ENCODE peak calls at places on chromosomes 16 and 17, in seven cellular contexts. X is GM12878, A is stomach, U is esophagus muscularis mucosa, E is sigmoid colon, G is upper lobe of left lung, H is HepG2. V is an unnamed sample.

GRCh38 chr16:566475-567361 is at the start of gene NHLRC4:
- DNase-seq in A (peak; percentile 69), G (peak; percentile 51), X (no peak), H (peak; percentile 50), U (peak; percentile 93), E (peak; percentile 90), V (peak; percentile 78)

GRCh38 chr17:81691196-81691595 is 7.4 kb downstream of the HGS start:
- DNase-seq in A (no peak), U (no peak), H (no peak), X (no peak), E (no peak), G (no peak), V (no peak)

GRCh38 chr17:51527230-51527982 is 267.1 kb downstream of the UTP18 start:
- DNase-seq in G (peak; percentile 54), X (no peak), U (no peak), E (no peak), A (no peak), H (no peak), V (no peak)

GRCh38 chr16:78443780-78444422 is 344.4 kb downstream of the WWOX start:
- DNase-seq in U (peak; percentile 45), G (no peak), H (no peak), X (no peak), E (no peak), A (no peak), V (no peak)

GRCh38 chr17:49061524-49061943 is 64.3 kb downstream of the IGF2BP1 start:
- DNase-seq in X (no peak), H (no peak), E (no peak), A (no peak), G (no peak), U (no peak), V (no peak)

GRCh38 chr16:70687671-70688265 is 1.9 kb upstream of the MTSS2 start:
- DNase-seq in H (no peak), A (no peak), G (no peak), E (no peak), X (no peak), U (no peak), V (no peak)

GRCh38 chr17:81285179-81285878 is 9.8 kb downstream of the SLC38A10 start:
- DNase-seq in E (peak; percentile 88), X (no peak), A (peak; percentile 56), U (peak; percentile 94), G (peak; percentile 85), H (no peak), V (peak; percentile 58)

GRCh38 chr16:85635545-85636140 is 22.5 kb downstream of the GSE1 start:
- DNase-seq in G (no peak), E (no peak), H (no peak), X (no peak), U (no peak), A (peak; percentile 58), V (no peak)

GRCh38 chr16:54140788-54141136 is 145.8 kb downstream of the IRX3 start:
- DNase-seq in A (no peak), H (no peak), E (no peak), U (no peak), G (no peak), X (no peak), V (no peak)

GRCh38 chr17:12097326-12097725 is 76.6 kb downstream of the MAP2K4 start:
- DNase-seq in G (no peak), A (no peak), U (no peak), X (no peak), E (no peak), H (no peak), V (no peak)

GRCh38 chr16:79728048-79728922 is 127.7 kb upstream of the MAF start:
- DNase-seq in U (no peak), E (no peak), A (no peak), G (no peak), H (no peak), X (no peak), V (no peak)

GRCh38 chr16:86020971-86021370 is 122.0 kb downstream of the IRF8 start:
- DNase-seq in U (no peak), G (peak; percentile 17), A (no peak), H (no peak), E (peak; percentile 62), X (no peak), V (no peak)

GRCh38 chr17:50640701-50641338 is 6.1 kb downstream of the ABCC3 start:
- DNase-seq in U (no peak), A (no peak), G (peak; percentile 67), X (no peak), E (peak; percentile 75), H (peak; percentile 79), V (no peak)

GRCh38 chr17:63649813-63650212 is 27.6 kb downstream of the MAP3K3 start:
- DNase-seq in X (no peak), U (no peak), A (no peak), H (no peak), G (peak; percentile 55), E (no peak), V (no peak)

GRCh38 chr16:2829501-2830354 is at the start of gene ZG16B:
- DNase-seq in G (no peak), A (peak; percentile 77), E (no peak), X (no peak), H (peak; percentile 51), U (no peak), V (peak; percentile 65)

GRCh38 chr17:39635614-39636176 is 1.2 kb upstream of the STARD3 start:
- DNase-seq in A (no peak), E (no peak), G (no peak), X (no peak), H (no peak), U (no peak), V (no peak)
- TF ChIP-seq EP300 in A (no peak), E (no peak), G (no peak), X (no peak), H (no peak), U (no peak), V (no peak)

GRCh38 chr16:81275795-81276194 is 37.3 kb downstream of the BCO1 start:
- DNase-seq in X (no peak), H (no peak), U (no peak), E (no peak), A (peak; percentile 68), G (no peak), V (peak; percentile 90)
- TF ChIP-seq POLR2AphosphoS5 in X (no peak), H (no peak), U (no peak), E (no peak), A (peak; percentile 56), G (no peak), V (peak; percentile 82)

DNA sequence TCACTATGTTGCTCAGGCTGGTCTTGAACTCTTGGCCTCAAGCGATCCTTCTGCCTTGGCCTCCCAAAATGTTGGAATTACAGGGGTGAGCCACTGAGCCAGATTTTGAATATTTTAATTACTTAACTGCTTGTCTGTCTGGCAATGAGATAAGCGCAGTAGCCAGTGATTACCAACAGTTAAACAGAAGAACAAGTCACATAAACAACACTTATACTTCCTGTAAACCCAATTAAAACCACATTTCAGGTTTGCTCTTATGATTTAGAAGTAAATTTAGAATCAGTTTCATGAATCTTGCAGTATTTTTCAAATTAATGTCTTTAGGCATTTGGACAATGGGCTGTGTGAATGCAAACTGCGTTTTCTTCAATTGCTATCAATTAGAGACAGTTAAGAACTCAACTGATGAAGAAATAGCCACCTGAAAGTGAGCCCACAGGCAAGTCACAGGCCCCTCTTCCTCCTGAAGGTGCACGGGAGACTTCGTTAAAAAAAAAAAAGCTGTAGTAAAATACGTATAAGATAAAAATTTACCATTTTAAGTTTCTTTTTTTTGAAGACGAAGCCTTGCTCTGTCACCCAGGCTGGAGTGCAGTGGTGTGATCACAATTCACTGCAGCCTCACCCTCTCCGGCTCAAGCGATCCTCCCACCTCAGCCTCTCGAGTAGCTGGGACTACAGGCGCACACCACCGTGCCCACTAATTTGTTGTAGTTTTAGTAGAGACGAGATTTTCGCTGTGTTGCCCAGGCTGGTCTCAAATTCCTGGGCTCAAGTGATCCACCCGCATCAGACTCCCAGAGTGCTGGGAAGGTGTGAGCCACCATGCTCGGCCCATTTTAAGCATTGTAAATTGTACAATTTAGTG is 73.0 kb downstream of the PITPNC1 start:
- DNase-seq in H (no peak), A (no peak), U (no peak), E (no peak), X (no peak), G (no peak), V (no peak)
- H3K4me3 ChIP-seq in H (no peak overlapping the region), A (no peak overlapping the region), U (no peak overlapping the region), E (no peak overlapping the region), X (no peak overlapping the region), G (no peak overlapping the region), V (no peak overlapping the region)

GRCh38 chr17:19646788-19647696 is 1.5 kb upstream of the ALDH3A2 start:
- DNase-seq in E (no peak), G (no peak), U (no peak), A (no peak), H (peak; percentile 69), X (no peak), V (no peak)
- TF ChIP-seq EP300 in E (no peak), G (no peak), U (no peak), A (no peak), H (no peak), X (no peak), V (no peak)

GRCh38 chr17:34464812-34465211 is 101.8 kb upstream of the CCL1 start:
- DNase-seq in U (no peak), X (no peak), A (no peak), G (no peak), E (no peak), H (no peak), V (no peak)
- TF ChIP-seq POLR2AphosphoS5 in U (no peak), X (no peak), A (no peak), G (no peak), E (no peak), H (no peak), V (no peak)

GRCh38 chr16:4358831-4359561 is 7.9 kb upstream of the PAM16 start:
- DNase-seq in U (no peak), A (peak; percentile 76), X (no peak), E (peak; percentile 84), H (peak; percentile 53), G (peak; percentile 57), V (peak; percentile 59)

GRCh38 chr16:4361033-4361943 is 10.2 kb upstream of the PAM16 start:
- DNase-seq in H (no peak), A (no peak), G (no peak), X (no peak), U (no peak), E (no peak), V (no peak)

GRCh38 chr16:4360538-4361021 is 9.5 kb upstream of the PAM16 start:
- DNase-seq in A (no peak), U (no peak), H (no peak), E (no peak), G (no peak), X (no peak), V (no peak)

GRCh38 chr16:4358236-4358635 is 7.1 kb upstream of the PAM16 start:
- DNase-seq in U (no peak), H (no peak), X (no peak), G (no peak), E (peak; percentile 63), A (no peak), V (no peak)

DNA sequence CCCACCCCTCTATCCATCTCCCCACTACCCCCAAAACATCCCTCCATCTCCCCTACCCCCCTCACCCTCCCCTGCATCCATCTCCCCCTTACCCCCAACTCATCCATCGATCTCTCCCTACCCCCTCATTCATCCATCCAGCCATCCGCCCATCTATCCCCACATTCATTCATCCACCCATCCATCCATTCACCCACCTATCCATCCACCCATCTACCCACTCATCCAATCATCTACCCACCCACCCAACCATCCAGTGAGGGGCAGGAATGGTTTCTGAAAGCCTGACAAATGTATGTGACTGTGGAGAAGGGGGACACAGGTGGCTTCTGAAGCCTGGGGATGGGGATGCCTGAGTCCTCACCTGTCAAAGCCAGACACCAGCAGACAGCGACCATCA is 8.8 kb upstream of the PAM16 start:
- DNase-seq in E (no peak), G (no peak), U (no peak), H (no peak), X (no peak), A (no peak), V (no peak)
- H3K4me3 ChIP-seq in E (no peak overlapping the region), G (no peak overlapping the region), U (no peak overlapping the region), H (no peak overlapping the region), X (no peak overlapping the region), A (no peak overlapping the region), V (no peak overlapping the region)

V was measured in transverse colon.